ENCODE peak calls at places on chromosomes 7 and 10, in seven cellular contexts. Q is H1, X is mesendoderm, U is IMR-90, Y is trophoblast cell, R is H9, K is neuronal stem cell. F is an unnamed sample.
A peak's percentile ranks its signal among the peaks of the same experiment; 100 is the strongest.

GRCh38 chr10:132158810-132159209 is 27.9 kb upstream of the DPYSL4 start:
- DNase-seq in U (no peak), X (peak; percentile 53), R (no peak), Y (no peak), K (no peak), Q (no peak), F (no peak)

GRCh38 chr10:17787087-17787942 is 21.8 kb upstream of the MRC1 start:
- DNase-seq in Y (peak; percentile 97), Q (peak; percentile 17), U (peak; percentile 97), X (peak; percentile 97), R (no peak), K (no peak), F (peak; percentile 85)

GRCh38 chr10:15744217-15744865 is 24.6 kb upstream of the ITGA8 start:
- DNase-seq in U (peak; percentile 56), X (peak; percentile 83), K (peak; percentile 51), Q (no peak), R (peak; percentile 67), Y (peak; percentile 74), F (peak; percentile 68)

GRCh38 chr10:47175181-47176080 is 124.6 kb upstream of the GDF10 start:
- DNase-seq in U (no peak), X (no peak), Y (no peak), Q (no peak), R (peak; percentile 23), K (peak; percentile 66), F (no peak)

GRCh38 chr7:51160990-51161615 is 155.5 kb downstream of the COBL start:
- DNase-seq in X (peak; percentile 84), U (peak; percentile 68), K (peak; percentile 74), R (peak; percentile 80), Y (peak; percentile 84), Q (peak; percentile 60), F (peak; percentile 61)

GRCh38 chr10:113945075-113945686 is 90.7 kb downstream of the NHLRC2 start:
- DNase-seq in X (peak; percentile 53), Q (no peak), K (no peak), Y (peak; percentile 60), U (peak; percentile 70), R (no peak), F (peak; percentile 61)

GRCh38 chr7:146635200-146636032 is 518.8 kb downstream of the CNTNAP2 start:
- DNase-seq in Y (no peak), U (no peak), K (peak; percentile 18), Q (no peak), X (peak; percentile 33), R (peak; percentile 23), F (no peak)

GRCh38 chr10:45581497-45582385 is 90.8 kb downstream of the ZFAND4 start:
- DNase-seq in K (no peak), R (no peak), X (no peak), U (peak; percentile 29), Q (no peak), Y (no peak), F (no peak)

GRCh38 chr10:86937502-86938154 is 19.8 kb downstream of the MMRN2 start:
- DNase-seq in U (no peak), K (no peak), Q (no peak), R (no peak), X (no peak), Y (no peak), F (no peak)

GRCh38 chr7:2820508-2820934 is 23.6 kb downstream of the GNA12 start:
- DNase-seq in K (no peak), Q (no peak), X (peak; percentile 64), U (peak; percentile 97), R (no peak), Y (peak; percentile 98), F (peak; percentile 99)

GRCh38 chr7:141486959-141487358 is 64.3 kb upstream of the AGK start:
- DNase-seq in X (peak; percentile 29), U (no peak), K (no peak), Q (no peak), R (no peak), Y (no peak), F (no peak)

GRCh38 chr10:3525832-3526449 is 259.1 kb downstream of the KLF6 start:
- DNase-seq in U (peak; percentile 99), Y (peak; percentile 92), Q (no peak), X (peak; percentile 50), K (no peak), R (no peak), F (peak; percentile 99)

GRCh38 chr7:3346082-3346481 is 45.0 kb downstream of the SDK1 start:
- DNase-seq in K (no peak), Q (no peak), Y (no peak), U (no peak), R (no peak), X (no peak), F (no peak)

GRCh38 chr7:133135451-133135850 is 53.6 kb upstream of the CHCHD3 start:
- DNase-seq in K (no peak), R (no peak), U (peak; percentile 2), Q (no peak), X (no peak), Y (peak; percentile 64), F (no peak)

GRCh38 chr7:121012170-121012874 is 23.8 kb downstream of the CPED1 start:
- DNase-seq in X (no peak), R (no peak), Y (no peak), Q (no peak), K (no peak), U (no peak), F (no peak)

GRCh38 chr7:142248-142955 is 50.0 kb upstream of the FAM20C start:
- DNase-seq in Y (no peak), Q (no peak), X (no peak), K (no peak), U (no peak), R (no peak), F (no peak)

GRCh38 chr10:133274751-133275682 is 1.7 kb downstream of the ADAM8 start:
- DNase-seq in X (no peak), K (no peak), Q (no peak), R (no peak), Y (peak; percentile 85), U (no peak), F (no peak)

GRCh38 chr7:80135306-80136104 is 874 bp downstream of the GNAI1 start:
- DNase-seq in Q (no peak), K (peak; percentile 29), U (peak; percentile 32), X (peak; percentile 53), R (no peak), Y (peak; percentile 34), F (no peak)

GRCh38 chr7:85947767-85948166 is 695.9 kb upstream of the GRM3 start:
- DNase-seq in X (no peak), Q (no peak), Y (no peak), R (no peak), U (no peak), K (no peak), F (no peak)

GRCh38 chr10:55820071-55820470 is 541.0 kb downstream of the ZWINT start:
- DNase-seq in X (peak; percentile 3), Y (no peak), R (peak; percentile 81), K (no peak), Q (peak; percentile 33), U (no peak), F (no peak)

GRCh38 chr7:132783824-132784223 is 207.6 kb upstream of the PLXNA4 start:
- DNase-seq in K (no peak), Q (peak; percentile 19), R (no peak), U (peak; percentile 89), X (peak; percentile 61), Y (peak; percentile 59), F (peak; percentile 76)

GRCh38 chr7:100951888-100952560 is 2.7 kb downstream of the MUC3A start:
- DNase-seq in K (no peak), U (no peak), X (no peak), R (peak; percentile 46), Y (peak; percentile 53), Q (no peak), F (no peak)

GRCh38 chr7:100952641-100953040 is 3.3 kb downstream of the MUC3A start:
- DNase-seq in X (no peak), U (no peak), Q (no peak), K (no peak), Y (no peak), R (no peak), F (no peak)

GRCh38 chr7:100949931-100950443 is 653 bp downstream of the MUC3A start:
- DNase-seq in Q (no peak), Y (no peak), X (peak; percentile 38), K (no peak), R (peak; percentile 59), U (no peak), F (no peak)

GRCh38 chr7:100949227-100949930 is at the start of gene MUC3A:
- DNase-seq in U (no peak), X (peak; percentile 45), R (peak; percentile 55), Y (no peak), Q (no peak), K (no peak), F (no peak)

DNA sequence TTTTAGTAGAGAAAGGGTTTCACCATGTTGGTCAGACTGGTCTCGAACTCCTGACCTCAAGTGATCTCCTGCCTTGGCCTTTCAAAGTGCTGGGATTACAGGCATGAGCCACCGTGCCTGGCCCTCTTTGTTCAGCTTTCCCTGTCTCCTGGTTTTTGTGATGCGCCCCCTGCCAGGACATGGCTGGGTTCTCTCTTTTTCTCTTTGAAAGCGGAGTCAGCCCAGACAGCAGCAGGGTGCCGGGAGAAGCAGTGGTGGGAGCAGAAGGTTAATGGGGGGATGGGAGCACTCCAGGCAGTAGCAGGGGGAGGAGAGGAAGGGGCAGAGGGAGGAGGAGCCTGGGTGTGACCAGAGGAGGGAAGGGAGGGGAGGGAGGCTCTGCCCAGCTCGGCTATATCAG is 1.8 kb downstream of the MUC3A start:
- DNase-seq in R (peak; percentile 98), Q (peak; percentile 91), X (peak; percentile 96), U (no peak), K (no peak), Y (no peak), F (no peak)
- H3K23ac ChIP-seq in R (no peak overlapping the region), Q (no peak overlapping the region), X (no peak overlapping the region), U (no peak overlapping the region), K (no peak overlapping the region), Y (no peak overlapping the region), F (no peak overlapping the region)

GRCh38 chr7:45033931-45034290 is 33.9 kb downstream of the CCM2 start:
- DNase-seq in Y (no peak), K (no peak), Q (no peak), U (no peak), X (peak; percentile 46), R (no peak), F (no peak)

GRCh38 chr7:45031829-45032228 is 31.8 kb downstream of the CCM2 start:
- DNase-seq in K (no peak), R (no peak), Q (no peak), Y (no peak), X (peak; percentile 27), U (no peak), F (no peak)

GRCh38 chr7:45033261-45033930 is 33.4 kb downstream of the CCM2 start:
- DNase-seq in Y (no peak), Q (no peak), R (no peak), K (no peak), X (no peak), U (peak; percentile 55), F (no peak)

GRCh38 chr7:45035371-45035770 is 35.4 kb downstream of the CCM2 start:
- DNase-seq in Q (no peak), Y (no peak), K (no peak), R (no peak), X (no peak), U (no peak), F (no peak)

GRCh38 chr7:45032421-45032820 is 32.4 kb downstream of the CCM2 start:
- DNase-seq in Q (no peak), R (no peak), Y (no peak), X (no peak), K (no peak), U (no peak), F (no peak)
- H3K4me1 ChIP-seq in Q (no peaks in the 10 kb centered on the region), R (no peaks in the 10 kb centered on the region), Y (peaks cover 19% of the 10 kb centered on the region), X (no peaks in the 10 kb centered on the region), K (no peaks in the 10 kb centered on the region), U (peaks cover 11% of the 10 kb centered on the region), F (peaks cover 21% of the 10 kb centered on the region)

GRCh38 chr7:24504040-24504439 is 69.2 kb upstream of the PALS2 start:
- DNase-seq in R (no peak), Y (no peak), X (no peak), K (no peak), U (no peak), Q (no peak), F (no peak)
- H3K4ac ChIP-seq in R (no peak overlapping the region), Y (no peak overlapping the region), X (no peak overlapping the region), K (no peak overlapping the region), U (no peak overlapping the region), Q (no peak overlapping the region), F (no peak overlapping the region)

GRCh38 chr7:44281811-44282600 is 43.4 kb downstream of the CAMK2B start:
- DNase-seq in Q (no peak), Y (no peak), X (no peak), K (no peak), U (no peak), R (peak; percentile 19), F (no peak)
- H3K23ac ChIP-seq in Q (no peak overlapping the region), Y (no peak overlapping the region), X (no peak overlapping the region), K (peak overlapping the region; percentile 58), U (no peak overlapping the region), R (no peak overlapping the region), F (no peak overlapping the region)